ENCODE peak calls at places on chromosomes 16 and 17, in eight cellular contexts. A is mucosa of descending colon, Y is uterus, V is HFF-Myc, O is NCI-H1092 treated with DMSO at 0.1 percent for 48 hours, Q is T-helper 9 cell, T is astrocyte of the hippocampus, S is left colon. H is an unnamed sample.

GRCh38 chr16:87371261-87371866 is 12.2 kb downstream of the FBXO31 start:
- DNase-seq in A (no peak), Y (no peak), V (no peak), O (no peak), Q (no peak), T (peak; percentile 58), S (no peak), H (no peak)

GRCh38 chr17:29624586-29624985 is 1.9 kb upstream of the CORO6 start:
- DNase-seq in A (no peak), Y (no peak), V (no peak), O (no peak), Q (no peak), T (no peak), S (no peak), H (no peak)

GRCh38 chr16:71811261-71811803 is 2.7 kb upstream of the AP1G1 start:
- DNase-seq in A (no peak), Y (no peak), V (no peak), O (no peak), Q (no peak), T (peak; percentile 40), S (no peak), H (no peak)

GRCh38 chr16:85751665-85752501 is 987 bp upstream of the C16orf74 start:
- DNase-seq in A (no peak), Y (no peak), V (no peak), O (no peak), Q (no peak), T (no peak), S (no peak), H (no peak)

GRCh38 chr17:7496470-7497227 is 12.5 kb downstream of the POLR2A start:
- DNase-seq in A (no peak), Y (no peak), V (no peak), O (no peak), Q (no peak), T (no peak), S (no peak), H (no peak)

GRCh38 chr17:45262516-45263476 is 902 bp upstream of the SPATA32 start:
- DNase-seq in A (no peak), Y (no peak), V (no peak), O (no peak), Q (no peak), T (peak; percentile 56), S (no peak), H (no peak)

GRCh38 chr17:71535311-71535710 is 585.5 kb upstream of the SOX9 start:
- DNase-seq in A (no peak), Y (no peak), V (no peak), O (no peak), Q (no peak), T (no peak), S (no peak), H (no peak)

GRCh38 chr17:78272181-78272913 is 40.9 kb downstream of the TMEM235 start:
- DNase-seq in A (peak; percentile 73), Y (no peak), V (no peak), O (no peak), Q (peak; percentile 35), T (peak; percentile 37), S (peak; percentile 63), H (peak; percentile 79)

GRCh38 chr17:50944054-50944901 is 78.1 kb upstream of the TOB1 start:
- DNase-seq in A (peak; percentile 95), Y (peak; percentile 68), V (no peak), O (peak; percentile 75), Q (peak; percentile 70), T (peak; percentile 49), S (peak; percentile 94), H (peak; percentile 97)